ENCODE peak calls at places on chromosomes 2 and 18, in four cellular contexts. One of them, this sample, is unnamed.
A peak's percentile ranks its signal among the peaks of the same experiment; 100 is the strongest.

GRCh38 chr2:85245891-85246290 is 81.9 kb downstream of the TGOLN2 start:
- DNase-seq in fibroblast of lung: no peak
- DNase-seq in mucosa of descending colon: no peak
- DNase-seq in keratinocyte: no peak
- DNase-seq in this sample: no peak

GRCh38 chr2:182911813-182912517 is 45.5 kb upstream of the FRZB start:
- DNase-seq in fibroblast of lung: no peak
- DNase-seq in mucosa of descending colon: no peak
- DNase-seq in keratinocyte: no peak
- DNase-seq in this sample: no peak

GRCh38 chr18:35432565-35433001 is 55.4 kb upstream of the ZNF396 start:
- DNase-seq in fibroblast of lung: no peak
- DNase-seq in mucosa of descending colon: no peak
- DNase-seq in keratinocyte: no peak
- DNase-seq in this sample: no peak

GRCh38 chr2:11938196-11938595 is 191.8 kb downstream of the LPIN1 start:
- DNase-seq in fibroblast of lung: peak; percentile 79
- DNase-seq in mucosa of descending colon: peak; percentile 57
- DNase-seq in keratinocyte: peak; percentile 41
- DNase-seq in this sample: no peak

GRCh38 chr2:231018184-231018583 is 19.1 kb upstream of the C2orf72 start:
- DNase-seq in fibroblast of lung: no peak
- DNase-seq in mucosa of descending colon: no peak
- DNase-seq in keratinocyte: no peak
- DNase-seq in this sample: no peak

GRCh38 chr2:196454492-196454891 is 185.0 kb upstream of the CCDC150 start:
- DNase-seq in fibroblast of lung: no peak
- DNase-seq in mucosa of descending colon: no peak
- DNase-seq in keratinocyte: no peak
- DNase-seq in this sample: no peak

GRCh38 chr2:188522517-188522916 is 230.8 kb downstream of the GULP1 start:
- DNase-seq in fibroblast of lung: peak; percentile 68
- DNase-seq in mucosa of descending colon: no peak
- DNase-seq in keratinocyte: no peak
- DNase-seq in this sample: no peak

GRCh38 chr2:98034745-98035144 is 39.0 kb upstream of the TMEM131 start:
- DNase-seq in fibroblast of lung: no peak
- DNase-seq in mucosa of descending colon: no peak
- DNase-seq in keratinocyte: no peak
- DNase-seq in this sample: no peak

GRCh38 chr2:169285528-169285927 is 76.8 kb downstream of the LRP2 start:
- DNase-seq in fibroblast of lung: no peak
- DNase-seq in mucosa of descending colon: no peak
- DNase-seq in keratinocyte: no peak
- DNase-seq in this sample: no peak

GRCh38 chr2:161150704-161151103 is 9.5 kb upstream of the TANK start:
- DNase-seq in fibroblast of lung: no peak
- DNase-seq in mucosa of descending colon: no peak
- DNase-seq in keratinocyte: no peak
- DNase-seq in this sample: no peak

GRCh38 chr2:161147856-161148255 is 12.4 kb upstream of the TANK start:
- DNase-seq in fibroblast of lung: no peak
- DNase-seq in mucosa of descending colon: no peak
- DNase-seq in keratinocyte: no peak
- DNase-seq in this sample: no peak

GRCh38 chr2:161152302-161152701 is 7.9 kb upstream of the TANK start:
- DNase-seq in fibroblast of lung: no peak
- DNase-seq in mucosa of descending colon: no peak
- DNase-seq in keratinocyte: no peak
- DNase-seq in this sample: no peak

GRCh38 chr2:161146209-161146775 is 13.9 kb upstream of the TANK start:
- DNase-seq in fibroblast of lung: no peak
- DNase-seq in mucosa of descending colon: no peak
- DNase-seq in keratinocyte: no peak
- DNase-seq in this sample: no peak

DNA sequence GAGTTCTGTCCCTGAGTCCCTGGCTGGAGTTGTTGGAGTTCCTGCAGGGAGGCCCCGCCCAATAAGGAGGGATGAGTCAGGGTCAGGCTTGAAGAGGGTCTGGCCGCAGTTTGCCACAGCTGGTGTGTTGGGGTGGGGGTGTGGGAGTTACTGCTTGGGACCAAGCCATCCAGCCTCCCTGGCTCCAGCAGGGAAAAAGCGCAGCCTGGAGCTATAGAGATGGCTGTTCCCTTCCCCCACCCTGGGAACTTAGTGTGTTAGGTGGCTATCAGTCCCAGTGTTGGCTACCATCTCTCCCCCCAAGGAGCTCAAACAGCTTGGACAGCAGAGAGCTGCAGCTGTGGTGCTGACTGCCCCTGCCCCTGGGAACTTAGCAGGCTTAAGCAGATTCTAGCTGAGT is 13.2 kb upstream of the TANK start:
- DNase-seq in fibroblast of lung: no peak
- DNase-seq in mucosa of descending colon: no peak
- DNase-seq in keratinocyte: no peak
- DNase-seq in this sample: no peak
- H3K36me3 ChIP-seq in fibroblast of lung: no peaks in the 10 kb centered on the region
- H3K36me3 ChIP-seq in mucosa of descending colon: no peaks in the 10 kb centered on the region
- H3K36me3 ChIP-seq in keratinocyte: no peaks in the 10 kb centered on the region
- H3K36me3 ChIP-seq in this sample: no peaks in the 10 kb centered on the region

DNA sequence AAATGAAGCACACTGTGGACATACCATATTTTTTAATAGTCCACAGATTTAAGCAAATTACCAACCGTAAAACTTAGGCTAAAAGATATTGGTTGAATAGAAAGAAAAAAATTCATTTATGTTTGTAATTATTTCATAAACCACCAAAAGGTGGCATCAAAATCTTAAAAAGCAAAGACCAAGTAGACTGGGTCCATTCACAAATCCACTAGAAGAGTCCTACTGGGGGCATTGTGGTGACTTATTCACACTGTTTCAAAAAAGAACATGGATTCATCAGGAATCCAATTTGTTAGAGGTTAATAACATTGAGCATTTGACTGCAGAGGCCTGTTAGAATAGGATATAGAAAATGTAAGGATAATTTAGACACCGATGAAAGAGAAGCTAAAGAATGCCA is 194.9 kb upstream of the KYNU start:
- DNase-seq in fibroblast of lung: peak; percentile 65
- DNase-seq in mucosa of descending colon: no peak
- DNase-seq in keratinocyte: no peak
- DNase-seq in this sample: no peak
- TF ChIP-seq CTCF in fibroblast of lung: peak; percentile 14
- TF ChIP-seq CTCF in mucosa of descending colon: no peak
- TF ChIP-seq CTCF in keratinocyte: no peak
- TF ChIP-seq CTCF in this sample: peak; percentile 2

GRCh38 chr18:6955304-6955703 is 162.3 kb downstream of the LAMA1 start:
- DNase-seq in fibroblast of lung: no peak
- DNase-seq in mucosa of descending colon: no peak
- DNase-seq in keratinocyte: no peak
- DNase-seq in this sample: no peak

GRCh38 chr18:6959110-6959509 is 158.5 kb downstream of the LAMA1 start:
- DNase-seq in fibroblast of lung: no peak
- DNase-seq in mucosa of descending colon: no peak
- DNase-seq in keratinocyte: no peak
- DNase-seq in this sample: peak; percentile 5

GRCh38 chr18:6954501-6954900 is 163.1 kb downstream of the LAMA1 start:
- DNase-seq in fibroblast of lung: no peak
- DNase-seq in mucosa of descending colon: no peak
- DNase-seq in keratinocyte: no peak
- DNase-seq in this sample: no peak

GRCh38 chr18:6956495-6956894 is 161.1 kb downstream of the LAMA1 start:
- DNase-seq in fibroblast of lung: no peak
- DNase-seq in mucosa of descending colon: no peak
- DNase-seq in keratinocyte: no peak
- DNase-seq in this sample: no peak

DNA sequence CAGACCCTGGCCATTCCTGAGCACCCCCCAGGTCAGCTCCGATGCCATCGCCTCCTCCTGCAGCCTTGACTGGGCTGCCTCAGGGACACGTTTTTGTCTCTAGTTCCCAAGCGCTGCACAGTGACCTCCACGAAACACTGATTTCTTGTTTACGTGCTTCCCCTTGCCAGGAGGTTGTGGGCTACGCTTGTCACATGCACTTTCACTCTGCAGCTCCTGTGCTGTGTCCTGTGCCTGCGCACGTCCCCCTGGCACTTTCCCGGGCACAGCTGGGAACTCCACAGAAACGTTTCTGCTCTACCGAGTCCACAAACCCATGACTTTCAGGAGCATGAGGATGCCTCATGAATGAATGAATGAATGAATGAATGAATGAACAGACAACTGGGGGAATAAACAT is 160.6 kb downstream of the LAMA1 start:
- DNase-seq in fibroblast of lung: no peak
- DNase-seq in mucosa of descending colon: no peak
- DNase-seq in keratinocyte: no peak
- DNase-seq in this sample: no peak
- H3K36me3 ChIP-seq in fibroblast of lung: no peaks in the 10 kb centered on the region
- H3K36me3 ChIP-seq in mucosa of descending colon: no peaks in the 10 kb centered on the region
- H3K36me3 ChIP-seq in keratinocyte: no peaks in the 10 kb centered on the region
- H3K36me3 ChIP-seq in this sample: no peaks in the 10 kb centered on the region

GRCh38 chr2:60118061-60118460 is 435.4 kb downstream of the BCL11A start:
- DNase-seq in fibroblast of lung: no peak
- DNase-seq in mucosa of descending colon: no peak
- DNase-seq in keratinocyte: no peak
- DNase-seq in this sample: no peak

GRCh38 chr2:60116167-60116870 is 437.1 kb downstream of the BCL11A start:
- DNase-seq in fibroblast of lung: no peak
- DNase-seq in mucosa of descending colon: no peak
- DNase-seq in keratinocyte: no peak
- DNase-seq in this sample: no peak

GRCh38 chr2:60118917-60119316 is 434.5 kb downstream of the BCL11A start:
- DNase-seq in fibroblast of lung: no peak
- DNase-seq in mucosa of descending colon: no peak
- DNase-seq in keratinocyte: no peak
- DNase-seq in this sample: no peak

DNA sequence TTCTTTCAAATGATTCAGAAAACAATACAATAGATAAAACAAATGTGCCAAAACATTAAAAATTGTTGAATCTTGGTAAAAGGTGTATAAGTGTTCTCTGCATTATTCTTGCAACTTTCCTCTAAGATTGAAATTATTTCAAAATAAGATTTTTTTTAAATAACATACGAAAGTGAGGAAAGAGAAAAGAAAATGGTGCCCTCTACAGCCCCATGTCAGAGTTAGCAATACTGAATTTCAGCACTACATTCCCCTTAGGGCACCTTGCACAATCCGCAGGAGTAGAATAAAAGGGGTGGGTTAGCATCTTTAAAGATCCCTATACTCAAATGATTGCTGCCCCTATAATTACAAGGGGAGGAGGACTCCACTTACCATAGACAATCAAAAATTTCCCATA is 433.7 kb downstream of the BCL11A start:
- DNase-seq in fibroblast of lung: no peak
- DNase-seq in mucosa of descending colon: no peak
- DNase-seq in keratinocyte: no peak
- DNase-seq in this sample: no peak
- TF ChIP-seq CTCF in fibroblast of lung: no peak
- TF ChIP-seq CTCF in mucosa of descending colon: no peak
- TF ChIP-seq CTCF in keratinocyte: peak; percentile 33
- TF ChIP-seq CTCF in this sample: peak; percentile 18

DNA sequence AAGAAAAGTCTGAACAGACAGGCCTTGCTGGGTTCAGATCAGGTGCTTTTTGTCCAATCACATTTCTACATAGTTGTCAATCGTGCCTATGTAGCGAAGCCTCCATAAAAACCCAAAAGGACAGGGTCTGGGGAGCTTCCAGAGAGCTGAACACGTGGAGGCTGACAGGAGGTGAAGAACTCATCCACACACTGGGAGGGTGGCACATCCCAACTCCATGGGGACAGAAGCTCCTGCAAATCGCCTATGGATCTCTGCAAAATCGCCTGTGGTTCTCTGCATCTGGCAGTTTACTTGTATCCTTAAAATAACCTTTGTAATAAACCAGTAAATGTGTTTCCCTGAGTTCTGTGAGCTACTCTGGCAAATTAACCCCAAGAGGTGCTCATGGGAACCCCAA is 12.4 kb downstream of the ALPK2 start:
- DNase-seq in fibroblast of lung: no peak
- DNase-seq in mucosa of descending colon: no peak
- DNase-seq in keratinocyte: no peak
- DNase-seq in this sample: no peak
- H3K36me3 ChIP-seq in fibroblast of lung: no peaks in the 10 kb centered on the region
- H3K36me3 ChIP-seq in mucosa of descending colon: no peaks in the 10 kb centered on the region
- H3K36me3 ChIP-seq in keratinocyte: no peaks in the 10 kb centered on the region
- H3K36me3 ChIP-seq in this sample: no peaks in the 10 kb centered on the region

DNA sequence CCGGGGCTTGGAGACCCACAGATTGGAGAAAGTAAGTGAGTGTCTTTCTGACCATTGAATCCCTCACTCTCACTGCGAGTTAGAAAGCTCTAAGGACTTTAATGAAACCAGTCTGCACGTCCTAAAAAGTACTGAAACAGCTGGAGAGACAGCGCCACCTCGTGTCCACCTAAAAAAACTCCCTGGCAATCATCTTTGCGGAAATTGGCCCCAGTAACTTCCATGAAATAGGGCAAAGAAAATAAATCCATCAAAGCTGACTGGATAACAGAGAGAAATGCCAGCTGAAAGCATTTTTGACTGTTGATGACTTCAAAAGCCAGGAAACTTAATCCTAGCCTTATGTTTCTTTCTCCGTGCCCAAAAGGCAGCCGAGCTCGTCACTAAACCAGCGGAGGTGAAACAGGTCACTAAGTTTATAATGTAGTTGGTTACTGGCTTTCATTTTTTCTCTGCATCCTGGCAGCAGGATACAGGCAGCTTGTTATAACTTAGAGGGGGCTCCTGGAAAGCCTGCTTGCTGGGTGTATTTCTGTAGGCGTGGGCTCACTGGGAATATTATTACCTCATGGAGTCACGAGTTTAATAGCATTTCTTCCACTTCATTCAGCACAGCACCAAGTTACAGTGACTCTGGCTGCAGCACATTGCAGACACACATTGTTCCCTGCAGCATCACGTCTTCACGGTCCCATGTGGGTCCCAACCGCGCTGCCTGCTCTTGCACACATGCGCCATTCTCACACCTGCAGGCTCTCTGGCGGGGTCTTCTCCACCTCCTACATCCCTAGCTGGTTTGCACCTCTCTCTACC is 266.5 kb downstream of the HRH4 start:
- DNase-seq in fibroblast of lung: peak; percentile 90
- DNase-seq in mucosa of descending colon: no peak
- DNase-seq in keratinocyte: no peak
- DNase-seq in this sample: peak; percentile 43
- TF ChIP-seq CTCF in fibroblast of lung: peak; percentile 90
- TF ChIP-seq CTCF in mucosa of descending colon: peak; percentile 71
- TF ChIP-seq CTCF in keratinocyte: peak; percentile 74
- TF ChIP-seq CTCF in this sample: peak; percentile 80